ENCODE peak calls at places on chromosomes 13 and 19, in seven cellular contexts. H, I, S, M, V, U and T are unnamed samples.
A peak's percentile ranks its signal among the peaks of the same experiment; 100 is the strongest.

GRCh38 chr13:45782327-45783045 is 69.1 kb downstream of the SIAH3 start:
- DNase-seq in U (no peak), H (no peak), V (no peak), S (no peak), I (no peak), M (no peak), T (peak; percentile 89)

GRCh38 chr19:35115538-35115951 is at the start of gene FXYD3:
- DNase-seq in I (no peak), H (no peak), V (no peak), S (no peak), U (no peak), M (no peak), T (no peak)

GRCh38 chr19:6087074-6087506 is 23.2 kb downstream of the RFX2 start:
- DNase-seq in I (peak; percentile 61), S (peak; percentile 69), M (no peak), H (peak; percentile 71), U (peak; percentile 64), V (no peak), T (peak; percentile 79)

GRCh38 chr13:48561461-48562224 is 28.8 kb upstream of the RCBTB2 start:
- DNase-seq in M (no peak), U (peak; percentile 29), V (no peak), H (no peak), S (no peak), I (no peak), T (no peak)

GRCh38 chr19:53537523-53538377 is at the start of gene ZNF331:
- DNase-seq in S (peak; percentile 88), I (no peak), V (peak; percentile 59), M (peak; percentile 91), H (no peak), U (peak; percentile 91), T (peak; percentile 86)

GRCh38 chr13:95676100-95676774 is 702 bp upstream of the DNAJC3 start:
- DNase-seq in S (no peak), U (peak; percentile 55), V (peak; percentile 55), I (peak; percentile 52), M (peak; percentile 10), H (peak; percentile 47), T (no peak)

GRCh38 chr13:40235160-40235796 is 431.2 kb downstream of the FOXO1 start:
- DNase-seq in U (no peak), V (no peak), M (peak; percentile 14), H (no peak), I (no peak), S (no peak), T (no peak)

GRCh38 chr19:3606690-3607289 is at the start of gene TBXA2R:
- DNase-seq in S (peak; percentile 48), U (peak; percentile 83), H (no peak), V (peak; percentile 51), M (peak; percentile 94), I (peak; percentile 67), T (peak; percentile 61)

GRCh38 chr13:102392810-102393209 is 9.0 kb downstream of the FGF14 start:
- DNase-seq in H (no peak), V (peak; percentile 63), S (no peak), I (no peak), M (no peak), U (peak; percentile 69), T (no peak)

GRCh38 chr19:10780368-10780767 is 55.6 kb downstream of the TMED1 start:
- DNase-seq in V (peak; percentile 82), I (peak; percentile 87), H (no peak), M (no peak), S (no peak), U (no peak), T (no peak)

GRCh38 chr19:17076539-17076919 is 952 bp downstream of the MYO9B start:
- DNase-seq in V (no peak), H (no peak), M (no peak), S (peak; percentile 42), U (peak; percentile 65), I (peak; percentile 26), T (no peak)

GRCh38 chr13:99969934-99970760 is 1.4 kb downstream of the ZIC5 start:
- DNase-seq in H (peak; percentile 81), M (no peak), S (peak; percentile 77), U (peak; percentile 65), I (peak; percentile 53), V (peak; percentile 55), T (peak; percentile 48)

GRCh38 chr19:40578442-40578908 is 1.8 kb downstream of the SHKBP1 start:
- DNase-seq in S (no peak), V (peak; percentile 67), U (peak; percentile 27), H (no peak), I (peak; percentile 50), M (no peak), T (peak; percentile 69)

GRCh38 chr13:51729853-51730553 is 74.0 kb downstream of the DHRS12 start:
- DNase-seq in I (peak; percentile 70), U (peak; percentile 77), V (peak; percentile 84), M (peak; percentile 67), H (no peak), S (no peak), T (peak; percentile 42)